ENCODE peak calls at places on chromosomes 12 and 14, in seven cellular contexts. L is body of pancreas, X is fibroblast of pulmonary artery, I is psoas muscle, D is astrocyte of the spinal cord, C is fibroblast of lung, U is adrenal gland. E is an unnamed sample.

GRCh38 chr14:91872517-91873470 is 5.5 kb upstream of the TC2N start:
- DNase-seq in L (peak), X (peak), I (peak), D (peak), C (peak), U (peak), E (peak)

GRCh38 chr12:49626169-49626835 is 2.9 kb downstream of the PRPF40B start:
- DNase-seq in L (no peak), X (peak), I (no peak), D (no peak), C (no peak), U (no peak), E (peak)

GRCh38 chr14:91126761-91127160 is 12.9 kb downstream of the DGLUCY start:
- DNase-seq in L (no peak), X (no peak), I (no peak), D (no peak), C (no peak), U (no peak), E (no peak)

GRCh38 chr14:24365600-24366374 is 2.2 kb upstream of the NFATC4 start:
- DNase-seq in L (peak), X (peak), I (peak), D (peak), C (peak), U (peak), E (peak)

GRCh38 chr14:54786816-54787215 is 115.8 kb downstream of the GCH1 start:
- DNase-seq in L (no peak), X (no peak), I (no peak), D (no peak), C (no peak), U (peak), E (no peak)

GRCh38 chr12:46214668-46215429 is 54.0 kb downstream of the SLC38A1 start:
- DNase-seq in L (no peak), X (no peak), I (no peak), D (no peak), C (peak), U (no peak), E (no peak)

GRCh38 chr12:51270847-51271518 is 768 bp upstream of the SMAGP start:
- DNase-seq in L (peak), X (peak), I (no peak), D (peak), C (peak), U (no peak), E (peak)

GRCh38 chr14:61193471-61193870 is 87.7 kb downstream of the TMEM30B start:
- DNase-seq in L (no peak), X (no peak), I (no peak), D (no peak), C (no peak), U (no peak), E (no peak)

GRCh38 chr12:2897418-2897817 is 6.7 kb downstream of the TULP3 start:
- DNase-seq in L (no peak), X (no peak), I (no peak), D (no peak), C (no peak), U (no peak), E (no peak)

GRCh38 chr12:110917467-110917866 is 2.9 kb downstream of the MYL2 start:
- DNase-seq in L (no peak), X (peak), I (no peak), D (peak), C (peak), U (no peak), E (peak)

GRCh38 chr14:39431416-39432178 is 636 bp downstream of the FBXO33 start:
- DNase-seq in L (peak), X (peak), I (peak), D (peak), C (peak), U (peak), E (peak)

GRCh38 chr14:54446201-54446693 is 5.1 kb upstream of the CNIH1 start:
- DNase-seq in L (no peak), X (peak), I (no peak), D (no peak), C (peak), U (no peak), E (peak)

GRCh38 chr12:81208193-81208946 is 130.5 kb downstream of the ACSS3 start:
- DNase-seq in L (no peak), X (no peak), I (no peak), D (peak), C (no peak), U (no peak), E (peak)

GRCh38 chr12:75660107-75660530 is 148.7 kb upstream of the KRR1 start:
- DNase-seq in L (no peak), X (peak), I (no peak), D (peak), C (peak), U (no peak), E (peak)

GRCh38 chr14:68250950-68251765 is 431.6 kb downstream of the RAD51B start:
- DNase-seq in L (no peak), X (no peak), I (no peak), D (no peak), C (no peak), U (no peak), E (no peak)

GRCh38 chr12:124910561-124911478 is 3.6 kb downstream of the UBC start:
- DNase-seq in L (peak), X (peak), I (no peak), D (no peak), C (peak), U (peak), E (peak)

GRCh38 chr14:93663317-93663716 is 125.0 kb downstream of the PRIMA1 start:
- DNase-seq in L (no peak), X (no peak), I (no peak), D (no peak), C (no peak), U (no peak), E (no peak)

GRCh38 chr14:80364274-80364673 is 153.0 kb upstream of the DIO2 start:
- DNase-seq in L (no peak), X (peak), I (no peak), D (peak), C (peak), U (no peak), E (peak)

GRCh38 chr12:117119592-117120198 is 20.5 kb upstream of the TESC start:
- DNase-seq in L (peak), X (no peak), I (peak), D (no peak), C (no peak), U (peak), E (no peak)

GRCh38 chr14:87877877-87878276 is 115.1 kb downstream of the GALC start:
- DNase-seq in L (no peak), X (no peak), I (no peak), D (no peak), C (peak), U (no peak), E (peak)

GRCh38 chr14:74571901-74572828 is 39.9 kb downstream of the LTBP2 start:
- DNase-seq in L (no peak), X (peak), I (peak), D (peak), C (peak), U (no peak), E (peak)

GRCh38 chr12:74328623-74329022 is 209.0 kb upstream of the ATXN7L3B start:
- DNase-seq in L (no peak), X (no peak), I (no peak), D (no peak), C (peak), U (no peak), E (no peak)

GRCh38 chr12:94640134-94640928 is 10.0 kb downstream of the TMCC3 start:
- DNase-seq in L (no peak), X (peak), I (no peak), D (peak), C (peak), U (no peak), E (peak)

GRCh38 chr12:74896186-74896585 is 313.5 kb downstream of the KCNC2 start:
- DNase-seq in L (no peak), X (no peak), I (no peak), D (peak), C (peak), U (no peak), E (no peak)

GRCh38 chr12:104973250-104973649 is 12.9 kb upstream of the NOPCHAP1 start:
- DNase-seq in L (no peak), X (no peak), I (no peak), D (no peak), C (no peak), U (no peak), E (no peak)

GRCh38 chr14:38743941-38744611 is 359.0 kb downstream of the SEC23A start:
- DNase-seq in L (no peak), X (no peak), I (no peak), D (no peak), C (no peak), U (no peak), E (no peak)

GRCh38 chr12:12870454-12870853 is 20.9 kb upstream of the GPRC5A start:
- DNase-seq in L (no peak), X (peak), I (no peak), D (peak), C (peak), U (no peak), E (peak)

GRCh38 chr14:91613459-91614145 is 103.5 kb upstream of the PPP4R3A start:
- DNase-seq in L (no peak), X (no peak), I (no peak), D (no peak), C (no peak), U (no peak), E (no peak)

GRCh38 chr12:132353811-132354210 is 24.4 kb upstream of the GALNT9 start:
- DNase-seq in L (no peak), X (no peak), I (no peak), D (no peak), C (no peak), U (no peak), E (no peak)

GRCh38 chr12:57771873-57772428 is at the start of gene METTL1:
- DNase-seq in L (peak), X (peak), I (peak), D (peak), C (peak), U (peak), E (peak)
- TF ChIP-seq CTCF in L (no peak), X (no peak), I (no peak), D (no peak), C (no peak), U (no peak), E (no peak)

DNA sequence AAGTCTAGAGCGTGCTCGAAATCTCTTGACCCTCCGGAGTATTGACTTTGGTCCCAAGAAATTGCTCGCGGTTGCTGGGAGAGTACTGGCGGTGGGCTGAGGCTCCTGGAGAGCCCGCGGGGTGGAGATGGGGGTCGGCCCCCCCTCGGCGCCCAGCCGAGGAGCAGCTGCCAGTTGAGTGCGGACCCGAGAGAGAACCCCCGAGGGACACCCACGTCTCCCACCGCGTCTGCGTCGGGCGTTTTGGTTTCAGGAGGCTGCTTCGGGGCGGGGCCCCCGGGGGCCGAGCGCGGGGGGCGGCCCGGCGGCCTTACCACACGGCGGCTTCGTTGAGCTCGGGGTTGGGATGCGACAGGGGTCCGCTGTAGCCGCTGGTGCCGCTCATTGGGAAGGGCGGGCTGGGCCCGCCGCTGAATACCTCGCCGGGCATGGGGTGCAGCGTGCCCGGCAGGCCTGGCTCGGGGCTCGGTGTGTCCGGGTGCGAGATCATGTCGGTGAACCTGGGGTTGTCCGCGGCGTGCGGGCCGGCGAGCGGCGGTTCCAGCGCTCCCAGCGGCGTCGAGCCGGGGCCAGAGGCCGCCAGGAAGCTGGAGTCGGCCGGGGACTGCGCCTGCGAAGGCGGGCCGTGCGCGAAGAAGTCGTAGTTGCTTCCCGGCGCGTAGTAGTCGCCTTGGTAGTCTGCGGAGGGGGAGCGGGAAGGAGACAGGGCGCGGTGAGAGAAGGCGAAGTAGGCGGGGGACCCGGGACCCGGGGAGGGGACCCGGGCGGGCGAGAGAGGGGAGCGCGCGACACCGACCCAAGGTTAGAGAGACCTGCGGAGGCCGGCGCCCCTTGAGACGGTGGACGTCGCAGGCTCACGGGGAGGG is 8.6 kb downstream of the LHX5 start:
- DNase-seq in L (no peak), X (no peak), I (no peak), D (no peak), C (no peak), U (no peak), E (no peak)
- H3K4me3 ChIP-seq in L (no peak), X (no peak), I (peak), D (no peak), C (no peak), U (no peak), E (no peak)

DNA sequence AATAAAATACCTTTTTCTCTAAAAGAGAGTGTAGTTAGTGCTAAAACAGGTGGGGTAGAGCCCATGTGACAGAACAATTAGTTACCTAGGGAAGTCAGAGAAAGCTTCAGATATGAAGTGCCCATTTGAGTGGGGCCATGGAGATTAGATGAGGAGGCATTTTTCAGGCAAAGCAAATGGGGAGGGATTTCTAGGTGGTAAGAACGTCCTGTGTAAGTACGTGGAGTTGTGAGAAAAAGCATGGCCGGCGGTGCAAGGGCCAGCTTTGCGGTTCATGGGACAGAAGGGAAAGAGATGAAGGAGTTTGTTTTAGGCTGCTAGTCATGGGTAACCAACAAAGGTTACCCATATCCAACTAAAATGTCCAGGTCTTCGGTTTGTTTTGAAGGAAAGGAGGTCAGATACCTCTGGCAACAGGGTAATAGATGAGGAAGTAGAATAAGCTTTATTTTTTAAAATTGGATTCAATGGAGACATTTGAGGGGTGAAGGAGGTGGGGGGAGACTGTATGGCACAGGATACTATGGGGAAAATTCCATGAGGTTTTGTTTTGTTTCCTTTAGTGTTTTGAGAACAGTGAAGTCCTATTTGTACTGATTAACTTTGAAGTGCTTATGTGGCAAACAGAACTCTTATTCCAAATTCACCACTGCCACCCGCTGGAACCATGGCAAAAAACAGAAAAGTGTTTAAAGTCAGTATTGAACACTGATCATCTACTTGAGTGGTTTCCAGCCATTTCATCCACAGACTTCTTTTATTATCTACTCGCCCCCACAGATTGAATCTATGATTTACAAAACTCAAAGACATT is 10.0 kb upstream of the SNRPF start:
- DNase-seq in L (peak), X (peak), I (no peak), D (peak), C (peak), U (no peak), E (peak)
- TF ChIP-seq CTCF in L (peak), X (peak), I (no peak), D (peak), C (peak), U (no peak), E (peak)

GRCh38 chr12:56682323-56682722 is 5.8 kb downstream of the PTGES3 start:
- DNase-seq in L (no peak), X (no peak), I (no peak), D (no peak), C (no peak), U (no peak), E (no peak)
- H3K4me3 ChIP-seq in L (no peak), X (no peak), I (peak), D (no peak), C (no peak), U (no peak), E (no peak)

DNA sequence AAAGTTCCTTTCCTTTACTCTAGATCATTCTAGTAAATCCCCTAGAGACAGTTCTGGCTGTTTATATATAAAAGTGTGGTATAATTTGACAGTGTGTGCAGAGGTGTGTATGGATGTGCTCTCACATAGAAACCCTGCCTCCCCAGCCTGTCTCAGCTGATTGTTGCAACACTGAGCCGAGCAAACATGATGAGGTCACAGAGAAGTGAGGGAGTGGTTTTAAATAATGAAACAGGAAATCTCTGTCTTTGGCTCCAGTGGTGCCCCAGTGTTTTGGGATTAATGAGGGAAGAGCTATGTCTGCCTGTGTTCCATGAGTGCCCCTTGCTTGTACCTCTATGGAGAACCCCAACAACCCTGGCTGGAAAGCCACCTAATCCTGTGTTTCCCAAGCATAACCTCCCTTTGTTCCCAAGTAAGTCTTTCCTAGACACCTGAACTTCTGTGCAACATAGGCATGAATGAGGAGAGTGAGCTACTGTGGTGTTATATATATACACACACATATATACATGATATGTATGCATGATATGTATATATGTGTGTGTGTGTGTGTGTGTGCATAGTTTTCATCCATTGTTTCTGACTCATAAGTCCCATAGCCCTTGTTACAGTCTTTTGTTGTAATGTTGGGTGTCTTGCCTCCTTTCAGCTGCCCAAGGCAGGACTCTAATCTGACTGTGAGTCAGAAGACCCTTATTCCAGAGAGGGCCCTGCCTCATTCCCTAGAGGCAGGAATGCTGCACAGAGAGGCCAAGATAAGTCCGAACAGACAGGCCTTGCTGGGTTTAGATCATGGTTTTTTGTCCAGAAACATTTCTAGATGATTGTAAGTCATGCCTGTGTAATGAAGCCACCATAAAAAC is 18.0 kb downstream of the TRAF3 start:
- DNase-seq in L (peak), X (peak), I (peak), D (peak), C (peak), U (peak), E (peak)
- TF ChIP-seq CTCF in L (no peak), X (peak), I (no peak), D (peak), C (peak), U (no peak), E (peak)

DNA sequence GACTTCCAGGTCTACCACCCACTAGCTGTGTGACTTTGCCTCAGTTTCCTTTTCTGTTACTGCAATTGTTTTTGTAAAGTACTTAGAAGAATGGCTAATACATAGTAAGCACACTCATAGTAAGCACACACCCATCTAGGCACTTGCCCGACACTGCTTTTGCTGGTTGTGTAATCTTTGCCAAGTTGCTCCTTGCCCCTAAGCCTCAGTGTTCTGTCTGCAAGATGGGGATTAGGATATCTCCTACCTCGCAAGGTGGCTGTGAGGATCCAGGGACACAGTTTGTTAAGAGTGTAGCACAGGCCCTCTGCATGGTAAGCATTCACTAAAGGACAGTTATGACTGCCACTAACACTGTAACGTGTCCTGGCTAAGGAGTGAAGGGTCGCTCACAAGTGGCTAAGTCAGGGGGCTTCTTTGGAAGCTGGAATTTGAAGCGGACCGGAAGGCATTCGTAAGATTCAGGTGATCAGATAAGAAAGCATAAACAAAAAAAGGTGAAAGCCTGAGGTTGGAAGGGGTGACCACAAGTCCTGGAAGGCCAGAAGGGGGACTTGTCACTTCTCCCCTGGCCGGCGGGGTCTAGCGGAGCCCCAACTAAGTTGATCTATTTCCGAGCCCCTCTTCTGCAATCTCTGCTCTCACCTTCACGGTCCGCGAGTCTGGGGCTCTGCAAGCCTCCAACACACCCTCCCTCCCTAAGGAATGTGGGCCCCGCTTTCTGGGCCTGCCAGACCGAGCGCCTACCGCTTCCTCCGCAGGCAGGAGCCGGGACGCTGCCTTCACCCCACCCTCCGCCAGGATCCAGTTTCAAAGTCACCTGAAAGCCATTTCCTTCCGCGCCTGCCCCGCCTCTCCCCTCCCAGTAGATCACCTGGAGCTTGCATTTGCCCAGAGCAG is 1.5 kb upstream of the PLEKHG3 start:
- DNase-seq in L (peak), X (no peak), I (no peak), D (no peak), C (no peak), U (no peak), E (no peak)
- H3K4me3 ChIP-seq in L (no peak), X (no peak), I (peak), D (no peak), C (no peak), U (no peak), E (no peak)

GRCh38 chr12:69107541-69107940 is 131.8 kb upstream of the CPSF6 start:
- DNase-seq in L (no peak), X (no peak), I (no peak), D (no peak), C (peak), U (no peak), E (peak)

GRCh38 chr12:69106482-69107118 is 132.8 kb upstream of the CPSF6 start:
- DNase-seq in L (no peak), X (no peak), I (no peak), D (no peak), C (no peak), U (no peak), E (no peak)

GRCh38 chr12:69105101-69105613 is 134.2 kb upstream of the CPSF6 start:
- DNase-seq in L (no peak), X (no peak), I (no peak), D (no peak), C (no peak), U (no peak), E (no peak)

GRCh38 chr12:69112616-69113015 is 126.8 kb upstream of the CPSF6 start:
- DNase-seq in L (no peak), X (no peak), I (no peak), D (no peak), C (no peak), U (no peak), E (no peak)

GRCh38 chr12:69108024-69108423 is 131.3 kb upstream of the CPSF6 start:
- DNase-seq in L (no peak), X (peak), I (no peak), D (peak), C (peak), U (no peak), E (peak)
- TF ChIP-seq CTCF in L (peak), X (peak), I (no peak), D (no peak), C (no peak), U (peak), E (no peak)

GRCh38 chr14:83071888-83072501 is 1538.3 kb upstream of the SEL1L start:
- DNase-seq in L (no peak), X (no peak), I (no peak), D (no peak), C (no peak), U (no peak), E (peak)
- H3K4me3 ChIP-seq in L (no peak), X (no peak), I (no peak), D (no peak), C (no peak), U (no peak), E (no peak)

E was measured in fibroblast of mammary gland.